ENCODE peak calls at places on chromosomes 1 and 21, in ten cellular contexts. J is colonic mucosa, G is spleen, W is foreskin fibroblast, D is heart right ventricle, R is BE2C, Q is lung, E is NT2/D1, Z is H7, X is astrocyte of the spinal cord. P is an unnamed sample.

GRCh38 chr1:8302181-8302681 is 15.7 kb upstream of the SLC45A1 start:
- DNase-seq in W (no peak), Z (no peak), X (peak; percentile 60), Q (no peak), G (no peak), D (no peak), R (no peak), E (no peak), J (no peak), P (no peak)

GRCh38 chr21:22880573-22880972 is 1882.4 kb downstream of the NCAM2 start:
- DNase-seq in D (no peak), Q (no peak), X (no peak), W (no peak), E (no peak), Z (no peak), R (no peak), J (no peak), G (no peak), P (no peak)

GRCh38 chr1:33468011-33468410 is 4.4 kb upstream of the ZSCAN20 start:
- DNase-seq in D (no peak), R (no peak), X (no peak), Q (no peak), W (peak; percentile 17), J (no peak), Z (no peak), E (no peak), G (no peak), P (no peak)

GRCh38 chr1:210573141-210573540 is 244.4 kb downstream of the HHAT start:
- DNase-seq in E (no peak), J (no peak), Z (no peak), X (no peak), G (no peak), R (no peak), W (no peak), D (no peak), Q (no peak), P (no peak)

GRCh38 chr1:236952279-236953003 is 51.8 kb downstream of the MT1HL1 start:
- DNase-seq in Q (no peak), Z (no peak), J (no peak), E (no peak), D (no peak), R (no peak), X (no peak), W (no peak), G (no peak), P (no peak)

GRCh38 chr1:181101581-181102226 is 13.2 kb downstream of the IER5 start:
- DNase-seq in Q (no peak), D (no peak), Z (peak; percentile 66), W (peak; percentile 72), E (peak; percentile 92), J (no peak), G (no peak), X (peak; percentile 82), R (no peak), P (no peak)

GRCh38 chr1:245353411-245353810 is 198.6 kb downstream of the KIF26B start:
- DNase-seq in D (no peak), Z (no peak), X (no peak), W (no peak), J (no peak), Q (no peak), R (no peak), G (peak; percentile 24), E (no peak), P (no peak)

GRCh38 chr1:171819946-171820345 is 21.4 kb upstream of the DNM3 start:
- DNase-seq in W (no peak), R (no peak), G (no peak), D (no peak), Z (no peak), E (no peak), J (no peak), X (no peak), Q (no peak), P (peak; percentile 61)

GRCh38 chr21:26131554-26131953 is 39.0 kb downstream of the APP start:
- DNase-seq in Q (no peak), G (no peak), W (no peak), Z (no peak), R (no peak), X (no peak), E (no peak), J (no peak), D (no peak), P (no peak)

GRCh38 chr1:61337981-61338848 is 255.9 kb downstream of the NFIA start:
- DNase-seq in Z (peak; percentile 64), X (peak; percentile 96), G (no peak), J (peak; percentile 64), D (peak; percentile 74), Q (peak; percentile 73), E (peak; percentile 63), W (peak; percentile 93), R (peak; percentile 50), P (peak; percentile 46)
- H3K4me3 ChIP-seq in Z (no peak overlapping the region), X (no peak overlapping the region), G (no peak overlapping the region), J (no peak overlapping the region), D (no peak overlapping the region), Q (no peak overlapping the region), E (peak overlapping the region; percentile 3), W (peak overlapping the region; percentile 32), R (no peak overlapping the region), P (peak overlapping the region; percentile 25)

GRCh38 chr1:208369050-208369449 is 124.9 kb upstream of the PLXNA2 start:
- DNase-seq in X (no peak), Z (no peak), E (no peak), W (no peak), J (no peak), R (no peak), Q (no peak), D (no peak), G (no peak), P (no peak)

GRCh38 chr1:208369658-208370057 is 125.5 kb upstream of the PLXNA2 start:
- DNase-seq in G (no peak), W (no peak), X (no peak), R (no peak), Z (no peak), Q (no peak), E (no peak), J (no peak), D (no peak), P (no peak)

DNA sequence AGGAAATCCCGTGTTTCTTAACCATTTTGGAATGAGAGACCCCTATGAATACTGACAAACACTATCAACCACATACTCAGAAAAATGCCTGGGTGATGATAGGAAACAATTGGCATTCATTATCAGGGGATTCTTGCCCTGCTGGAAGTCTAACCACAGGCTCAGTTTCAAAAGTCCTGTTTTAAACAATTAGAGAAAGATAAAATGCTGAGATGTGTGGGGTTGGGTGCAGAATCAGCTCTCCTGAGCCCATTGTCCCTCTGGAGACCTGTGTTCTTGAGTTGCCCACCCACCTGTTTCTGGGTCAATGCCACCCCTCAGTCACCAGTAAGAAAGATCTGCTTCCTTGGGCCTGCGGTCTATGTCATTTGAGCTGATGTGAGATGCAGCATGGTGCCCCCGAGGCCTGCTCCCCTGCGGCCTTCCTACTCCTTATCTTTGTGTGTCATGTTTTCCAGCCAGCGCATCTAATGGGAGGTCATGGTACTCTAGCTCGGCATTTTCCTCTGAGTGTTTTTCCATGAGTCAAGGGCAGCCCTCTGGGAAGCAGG is 130.3 kb upstream of the PLXNA2 start:
- DNase-seq in J (no peak), E (peak; percentile 78), D (no peak), Z (no peak), X (peak; percentile 62), W (no peak), Q (no peak), R (peak; percentile 79), G (no peak), P (no peak)
- H3K4me3 ChIP-seq in J (no peak overlapping the region), E (no peak overlapping the region), D (no peak overlapping the region), Z (no peak overlapping the region), X (no peak overlapping the region), W (no peak overlapping the region), Q (no peak overlapping the region), R (no peak overlapping the region), G (no peak overlapping the region), P (no peak overlapping the region)

GRCh38 chr1:94013331-94013925 is 104.2 kb upstream of the GCLM start:
- DNase-seq in Q (no peak), G (no peak), E (no peak), W (no peak), X (no peak), D (no peak), R (no peak), Z (peak; percentile 34), J (no peak), P (no peak)

GRCh38 chr1:94014087-94014486 is 104.9 kb upstream of the GCLM start:
- DNase-seq in Q (no peak), E (no peak), X (no peak), R (no peak), W (no peak), J (no peak), D (no peak), G (no peak), Z (no peak), P (no peak)

GRCh38 chr1:94011129-94011528 is 101.9 kb upstream of the GCLM start:
- DNase-seq in R (no peak), X (no peak), D (no peak), Z (no peak), J (no peak), E (no peak), G (no peak), W (no peak), Q (no peak), P (no peak)

GRCh38 chr1:94011709-94012590 is 102.7 kb upstream of the GCLM start:
- DNase-seq in E (no peak), Z (peak; percentile 57), R (no peak), Q (no peak), W (no peak), G (no peak), J (peak; percentile 58), X (no peak), D (no peak), P (no peak)

GRCh38 chr1:94012686-94013330 is 103.6 kb upstream of the GCLM start:
- DNase-seq in G (no peak), Q (no peak), E (peak; percentile 83), W (no peak), Z (peak; percentile 83), J (no peak), R (no peak), D (no peak), X (no peak), P (no peak)
- H3K4me3 ChIP-seq in G (no peak overlapping the region), Q (no peak overlapping the region), E (no peak overlapping the region), W (no peak overlapping the region), Z (no peak overlapping the region), J (no peak overlapping the region), R (no peak overlapping the region), D (no peak overlapping the region), X (no peak overlapping the region), P (no peak overlapping the region)

DNA sequence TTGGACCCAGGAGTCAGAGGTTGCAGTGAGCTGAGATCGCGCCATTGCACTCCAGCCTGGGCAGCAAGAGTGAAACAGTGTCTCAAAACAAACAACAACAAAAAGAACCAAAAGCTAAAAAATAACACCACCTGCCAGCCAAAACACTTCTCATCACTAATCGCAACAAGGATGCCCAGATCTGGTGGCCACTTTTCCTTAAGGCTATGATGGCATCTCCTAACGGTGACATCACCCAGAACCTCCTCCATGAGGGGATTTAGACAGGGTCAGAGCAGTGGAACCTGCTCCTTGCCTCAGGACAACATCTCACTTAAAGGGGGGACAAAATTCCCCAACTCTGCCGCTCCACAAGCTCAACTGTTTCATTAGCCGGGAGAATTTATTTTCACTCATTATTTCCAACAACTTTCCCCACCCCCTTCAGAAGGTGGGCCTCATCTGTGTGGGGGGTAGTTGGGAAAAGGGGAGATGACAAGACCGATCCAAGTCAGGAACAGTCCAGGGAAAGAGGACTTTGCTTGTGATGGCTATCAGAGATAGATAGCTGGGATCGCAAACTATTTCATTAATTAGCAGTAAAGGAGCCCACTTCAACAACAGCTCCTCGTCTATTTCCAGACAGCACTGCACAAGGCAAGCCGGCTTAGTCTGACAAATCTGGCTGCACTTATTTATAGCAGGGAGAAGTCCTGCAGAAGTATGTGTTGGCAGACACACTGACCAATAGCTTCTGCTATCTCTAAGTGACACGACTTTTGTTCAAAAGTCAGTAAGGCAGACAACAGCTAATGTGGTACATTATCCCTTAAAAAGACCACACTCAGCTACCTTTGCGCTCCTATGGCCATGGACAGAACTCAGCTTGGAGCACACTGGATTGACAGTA is 2.6 kb downstream of the PABPC4 start:
- DNase-seq in Z (no peak), G (no peak), J (no peak), E (no peak), Q (no peak), X (peak; percentile 32), R (no peak), W (peak; percentile 56), D (peak; percentile 47), P (no peak)
- H3K4me3 ChIP-seq in Z (no peak overlapping the region), G (peak overlapping the region; percentile 84), J (peak overlapping the region; percentile 84), E (peak overlapping the region; percentile 79), Q (peak overlapping the region; percentile 78), X (peak overlapping the region; percentile 87), R (peak overlapping the region; percentile 77), W (peak overlapping the region; percentile 71), D (peak overlapping the region; percentile 90), P (peak overlapping the region; percentile 82)